ENCODE peak calls at places on chromosomes 16 and 17, in seven cellular contexts. G is pancreas; Q is PC-9; D is CD4-positive, CD25-positive, alpha-beta regulatory T cell; O is CD8-positive, alpha-beta memory T cell; I is upper lobe of right lung; T is aorta. A is an unnamed sample.

GRCh38 chr16:72198021-72198420 is 26.1 kb upstream of the PMFBP1 start:
- DNase-seq in G (no peak), Q (no peak), D (no peak), O (no peak), I (no peak), T (no peak), A (no peak)

GRCh38 chr17:39663688-39664580 is 1.2 kb upstream of the TCAP start:
- DNase-seq in G (no peak), Q (peak; percentile 74), D (no peak), O (no peak), I (no peak), T (no peak), A (no peak)

GRCh38 chr16:56921571-56921970 is 10.4 kb upstream of the HERPUD1 start:
- DNase-seq in G (no peak), Q (no peak), D (no peak), O (no peak), I (no peak), T (no peak), A (no peak)

GRCh38 chr17:69406906-69407305 is 7.6 kb upstream of the MAP2K6 start:
- DNase-seq in G (no peak), Q (no peak), D (no peak), O (no peak), I (no peak), T (no peak), A (no peak)

GRCh38 chr17:50079334-50080095 is 15.6 kb upstream of the PDK2 start:
- DNase-seq in G (no peak), Q (peak; percentile 38), D (no peak), O (no peak), I (no peak), T (peak; percentile 74), A (peak; percentile 57)

GRCh38 chr17:6603746-6604325 is 36.7 kb downstream of the KIAA0753 start:
- DNase-seq in G (no peak), Q (no peak), D (no peak), O (no peak), I (no peak), T (peak; percentile 54), A (no peak)

GRCh38 chr16:54928421-54929089 is 2.1 kb upstream of the IRX5 start:
- DNase-seq in G (peak; percentile 84), Q (no peak), D (peak; percentile 33), O (no peak), I (peak; percentile 91), T (peak; percentile 80), A (peak; percentile 85)

GRCh38 chr16:4653981-4654380 is 29.4 kb downstream of the MGRN1 start:
- DNase-seq in G (peak; percentile 92), Q (no peak), D (no peak), O (no peak), I (peak; percentile 90), T (no peak), A (no peak)

GRCh38 chr16:919658-920631 is 50.8 kb downstream of the LMF1 start:
- DNase-seq in G (peak; percentile 69), Q (no peak), D (no peak), O (no peak), I (no peak), T (peak; percentile 63), A (no peak)

GRCh38 chr16:67443299-67443698 is 12.4 kb downstream of the HSD11B2 start:
- DNase-seq in G (peak; percentile 58), Q (no peak), D (no peak), O (no peak), I (no peak), T (peak; percentile 64), A (no peak)

GRCh38 chr17:77372444-77373297 is 231.9 kb downstream of the SEC14L1 start:
- DNase-seq in G (peak; percentile 85), Q (no peak), D (peak; percentile 55), O (peak; percentile 55), I (peak; percentile 90), T (peak; percentile 92), A (peak; percentile 77)

GRCh38 chr17:71765437-71765836 is 355.4 kb upstream of the SOX9 start:
- DNase-seq in G (no peak), Q (no peak), D (no peak), O (no peak), I (no peak), T (no peak), A (no peak)

GRCh38 chr16:56450901-56451752 is at the start of the genes NUDT21 and OGFOD1:
- DNase-seq in G (peak; percentile 97), Q (peak; percentile 89), D (peak; percentile 91), O (peak; percentile 87), I (peak; percentile 95), T (peak; percentile 97), A (peak; percentile 97)

GRCh38 chr16:86993426-86994110 is 323.6 kb downstream of the C16orf95 start:
- DNase-seq in G (no peak), Q (no peak), D (no peak), O (no peak), I (no peak), T (no peak), A (no peak)

GRCh38 chr17:16450028-16450427 is 34.7 kb downstream of the TRPV2 start:
- DNase-seq in G (peak; percentile 37), Q (no peak), D (no peak), O (no peak), I (no peak), T (no peak), A (no peak)

GRCh38 chr16:50814541-50814940 is 72.7 kb downstream of the CYLD start:
- DNase-seq in G (no peak), Q (no peak), D (no peak), O (no peak), I (no peak), T (no peak), A (no peak)

GRCh38 chr16:71569621-71570020 is 7.3 kb downstream of the TAT start:
- DNase-seq in G (no peak), Q (no peak), D (no peak), O (no peak), I (no peak), T (no peak), A (no peak)

GRCh38 chr17:3729881-3730280 is 6.2 kb downstream of the HASPIN start:
- DNase-seq in G (no peak), Q (no peak), D (no peak), O (no peak), I (no peak), T (no peak), A (no peak)

GRCh38 chr17:31915456-31916100 is 14.1 kb upstream of the UTP6 start:
- DNase-seq in G (no peak), Q (no peak), D (no peak), O (no peak), I (no peak), T (no peak), A (no peak)

GRCh38 chr17:5097101-5097834 is 14.4 kb downstream of the ZNF232 start:
- DNase-seq in G (peak; percentile 85), Q (no peak), D (peak; percentile 11), O (no peak), I (peak; percentile 78), T (peak; percentile 60), A (no peak)

GRCh38 chr16:76583995-76584394 is 306.8 kb downstream of the CNTNAP4 start:
- DNase-seq in G (no peak), Q (no peak), D (no peak), O (no peak), I (no peak), T (no peak), A (no peak)

DNA sequence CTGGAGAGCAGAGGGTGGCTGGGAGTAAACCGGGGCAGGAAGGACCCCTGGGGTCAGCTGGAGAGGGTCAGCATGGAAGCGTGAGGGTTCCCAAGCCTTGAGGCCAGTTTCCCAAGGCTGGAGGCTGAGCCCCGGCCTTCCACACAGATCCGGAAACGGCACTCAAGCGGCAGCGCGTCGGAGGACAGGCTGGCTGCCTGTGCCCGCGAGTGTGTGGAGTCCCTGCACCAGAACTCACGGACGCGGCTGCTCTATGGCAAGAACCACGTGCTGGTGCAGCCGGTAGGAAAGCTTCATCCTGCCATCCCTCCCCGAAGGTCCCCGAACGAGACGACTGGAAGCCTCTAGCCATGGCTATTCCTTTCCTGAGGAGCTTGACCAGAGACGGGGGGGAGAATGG is 26.0 kb downstream of the SGSM2 start:
- DNase-seq in G (peak; percentile 52), Q (no peak), D (no peak), O (no peak), I (no peak), T (no peak), A (no peak)
- H3K27ac ChIP-seq in G (no peak overlapping the region), Q (no peak overlapping the region), D (no peak overlapping the region), O (no peak overlapping the region), I (no peak overlapping the region), T (no peak overlapping the region), A (no peak overlapping the region)

GRCh38 chr16:81003610-81004460 is 2.9 kb downstream of the CMC2 start:
- DNase-seq in G (no peak), Q (no peak), D (no peak), O (no peak), I (no peak), T (no peak), A (peak; percentile 6)
- H3K4me3 ChIP-seq in G (no peak overlapping the region), Q (no peak overlapping the region), D (peak overlapping the region; percentile 90), O (peak overlapping the region; percentile 52), I (peak overlapping the region; percentile 37), T (no peak overlapping the region), A (peak overlapping the region; percentile 75)

GRCh38 chr16:9114842-9115241 is 23.4 kb downstream of the HAPSTR1 start:
- DNase-seq in G (no peak), Q (no peak), D (no peak), O (no peak), I (no peak), T (no peak), A (no peak)
- H3K4me1 ChIP-seq in G (peaks cover 24% of the 10 kb centered on the region), Q (peaks cover 70% of the 10 kb centered on the region), D (peaks cover 55% of the 10 kb centered on the region), O (peaks cover 53% of the 10 kb centered on the region), I (peaks cover 66% of the 10 kb centered on the region), T (peaks cover 3% of the 10 kb centered on the region), A (peaks cover 19% of the 10 kb centered on the region)

GRCh38 chr17:19551708-19552148 is 18.1 kb downstream of the SLC47A1 start:
- DNase-seq in G (no peak), Q (no peak), D (no peak), O (no peak), I (no peak), T (no peak), A (no peak)
- H3K27ac ChIP-seq in G (no peak overlapping the region), Q (no peak overlapping the region), D (no peak overlapping the region), O (no peak overlapping the region), I (no peak overlapping the region), T (no peak overlapping the region), A (no peak overlapping the region)

DNA sequence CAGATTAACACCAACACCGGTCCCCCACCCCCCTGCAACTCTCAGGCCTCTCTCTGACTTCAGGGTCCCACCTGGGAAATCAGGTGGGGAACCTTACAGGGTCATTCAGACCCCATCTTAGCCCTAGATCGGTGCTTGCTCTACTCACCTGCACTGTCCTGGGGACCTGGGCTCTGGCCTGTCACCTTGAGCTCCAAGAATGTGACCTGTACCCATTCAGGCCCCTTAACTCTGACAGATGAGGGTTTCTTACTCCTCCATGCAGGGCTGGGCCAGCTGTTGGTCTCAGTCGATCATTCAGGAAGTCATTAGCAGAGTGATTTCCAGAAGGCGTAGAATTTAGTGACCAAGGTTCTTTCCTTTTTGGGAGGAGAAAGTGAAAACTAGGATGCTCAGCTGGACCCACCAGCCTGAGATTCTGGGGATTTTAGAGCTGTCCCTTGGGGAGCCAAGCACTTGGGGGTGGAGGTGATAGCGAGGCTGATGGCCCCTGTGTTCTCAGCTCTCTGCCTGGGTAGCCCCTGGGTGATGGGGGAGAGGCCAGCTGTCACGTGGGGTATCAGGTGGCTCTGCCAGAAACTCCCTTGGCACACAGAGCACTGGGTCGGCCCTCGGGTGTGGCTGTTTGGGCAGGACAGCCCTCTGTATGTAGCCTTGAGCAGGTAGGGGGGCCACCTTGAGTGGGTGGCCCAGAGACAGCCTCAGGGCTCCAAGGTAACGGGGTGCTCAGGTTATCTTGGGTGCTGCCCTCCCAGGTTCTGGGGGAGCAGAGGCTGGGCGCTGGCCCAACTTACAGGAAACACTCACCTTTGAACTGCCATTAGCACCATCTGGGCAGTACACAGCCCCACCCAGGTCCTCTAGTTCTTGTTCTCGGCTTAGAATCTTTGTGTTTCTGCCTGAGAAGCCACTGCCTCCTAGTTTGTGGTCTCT is 734 bp downstream of the MVP start:
- DNase-seq in G (peak; percentile 81), Q (peak; percentile 84), D (peak; percentile 37), O (peak; percentile 35), I (peak; percentile 91), T (peak; percentile 75), A (no peak)
- H3K4me3 ChIP-seq in G (peak overlapping the region; percentile 54), Q (peak overlapping the region; percentile 71), D (peak overlapping the region; percentile 95), O (peak overlapping the region; percentile 79), I (peak overlapping the region; percentile 84), T (peak overlapping the region; percentile 89), A (peak overlapping the region; percentile 67)